ENCODE peak calls at places on chromosome 22, in ten cellular contexts. A is left ventricle myocardium inferior, H is cardiac fibroblast, U is fibroblast of villous mesenchyme, Z is dorsolateral prefrontal cortex, L is cardiac muscle cell, O is K562, E is transverse colon, W is psoas muscle, T is GM06990. R is an unnamed sample.

GRCh38 chr22:47138898-47139789 is 376.7 kb downstream of the TBC1D22A start:
- DNase-seq in W (no peak), H (no peak), L (no peak), Z (no peak), T (no peak), A (no peak), E (no peak), O (no peak), U (no peak), R (peak; percentile 42)

GRCh38 chr22:35212020-35212419 is 45.3 kb upstream of the HMGXB4 start:
- DNase-seq in O (peak; percentile 90), Z (no peak), U (peak; percentile 51), E (no peak), H (peak; percentile 52), W (no peak), L (peak; percentile 70), A (no peak), T (no peak), R (peak; percentile 50)

GRCh38 chr22:50252081-50253045 is 1.3 kb upstream of the HDAC10 start:
- DNase-seq in O (no peak), W (peak; percentile 76), Z (no peak), A (peak; percentile 79), T (peak; percentile 61), E (peak; percentile 84), H (peak; percentile 68), U (peak; percentile 62), L (peak; percentile 71), R (peak; percentile 65)

GRCh38 chr22:27989758-27990450 is 70.8 kb upstream of the PITPNB start:
- DNase-seq in O (no peak), E (no peak), W (no peak), U (no peak), L (no peak), T (no peak), H (no peak), A (no peak), Z (peak; percentile 18), R (no peak)

GRCh38 chr22:46862418-46863324 is 100.2 kb downstream of the TBC1D22A start:
- DNase-seq in H (no peak), O (no peak), T (no peak), U (no peak), Z (no peak), W (no peak), L (no peak), A (no peak), E (no peak), R (no peak)

GRCh38 chr22:42993651-42994275 is 21.2 kb downstream of the PACSIN2 start:
- DNase-seq in L (peak; percentile 74), Z (no peak), H (peak; percentile 64), E (no peak), U (peak; percentile 59), T (no peak), O (no peak), A (no peak), W (no peak), R (peak; percentile 76)

GRCh38 chr22:45212992-45213751 is 27.5 kb downstream of the KIAA0930 start:
- DNase-seq in E (peak; percentile 27), Z (peak; percentile 69), L (peak; percentile 48), H (peak; percentile 68), W (peak; percentile 57), A (peak; percentile 48), T (no peak), U (peak; percentile 80), O (no peak), R (peak; percentile 70)

GRCh38 chr22:41482319-41482935 is 13.5 kb downstream of the ACO2 start:
- DNase-seq in L (no peak), E (no peak), W (no peak), H (peak; percentile 8), A (no peak), U (peak; percentile 85), T (no peak), Z (no peak), O (peak; percentile 27), R (peak; percentile 70)

GRCh38 chr22:50104149-50104548 is 14.3 kb downstream of the MOV10L1 start:
- DNase-seq in E (no peak), O (peak; percentile 59), A (no peak), W (no peak), T (no peak), L (no peak), U (no peak), H (no peak), Z (no peak), R (no peak)

GRCh38 chr22:38967451-38968450 is 10.3 kb downstream of the APOBEC3A start:
- DNase-seq in Z (no peak), O (peak; percentile 37), U (no peak), E (peak; percentile 59), T (no peak), L (no peak), W (peak; percentile 31), H (no peak), A (no peak), R (no peak)

GRCh38 chr22:27518583-27519437 is 282.7 kb downstream of the MN1 start:
- DNase-seq in T (no peak), L (peak; percentile 45), E (no peak), W (no peak), H (no peak), Z (no peak), O (no peak), U (no peak), A (no peak), R (peak; percentile 49)

GRCh38 chr22:25736378-25737011 is 5.5 kb upstream of the MYO18B start:
- DNase-seq in E (no peak), Z (no peak), A (no peak), T (no peak), L (no peak), U (no peak), W (no peak), H (no peak), O (no peak), R (no peak)

GRCh38 chr22:36301384-36301828 is 48.5 kb downstream of the APOL1 start:
- DNase-seq in W (peak; percentile 73), H (peak; percentile 67), A (peak; percentile 67), Z (peak; percentile 72), O (peak; percentile 72), T (peak; percentile 69), U (peak; percentile 72), L (peak; percentile 71), E (peak; percentile 85), R (peak; percentile 67)

GRCh38 chr22:40024201-40025061 is 29.7 kb downstream of the FAM83F start:
- DNase-seq in H (peak; percentile 71), U (peak; percentile 59), T (peak; percentile 37), E (peak; percentile 82), W (peak; percentile 54), L (peak; percentile 72), O (peak; percentile 84), A (peak; percentile 63), Z (peak; percentile 74), R (peak; percentile 59)

GRCh38 chr22:19817561-19818263 is 37.0 kb downstream of the GNB1L start:
- DNase-seq in H (no peak), W (no peak), O (no peak), A (no peak), U (no peak), L (no peak), E (no peak), Z (peak; percentile 28), T (no peak), R (no peak)

DNA sequence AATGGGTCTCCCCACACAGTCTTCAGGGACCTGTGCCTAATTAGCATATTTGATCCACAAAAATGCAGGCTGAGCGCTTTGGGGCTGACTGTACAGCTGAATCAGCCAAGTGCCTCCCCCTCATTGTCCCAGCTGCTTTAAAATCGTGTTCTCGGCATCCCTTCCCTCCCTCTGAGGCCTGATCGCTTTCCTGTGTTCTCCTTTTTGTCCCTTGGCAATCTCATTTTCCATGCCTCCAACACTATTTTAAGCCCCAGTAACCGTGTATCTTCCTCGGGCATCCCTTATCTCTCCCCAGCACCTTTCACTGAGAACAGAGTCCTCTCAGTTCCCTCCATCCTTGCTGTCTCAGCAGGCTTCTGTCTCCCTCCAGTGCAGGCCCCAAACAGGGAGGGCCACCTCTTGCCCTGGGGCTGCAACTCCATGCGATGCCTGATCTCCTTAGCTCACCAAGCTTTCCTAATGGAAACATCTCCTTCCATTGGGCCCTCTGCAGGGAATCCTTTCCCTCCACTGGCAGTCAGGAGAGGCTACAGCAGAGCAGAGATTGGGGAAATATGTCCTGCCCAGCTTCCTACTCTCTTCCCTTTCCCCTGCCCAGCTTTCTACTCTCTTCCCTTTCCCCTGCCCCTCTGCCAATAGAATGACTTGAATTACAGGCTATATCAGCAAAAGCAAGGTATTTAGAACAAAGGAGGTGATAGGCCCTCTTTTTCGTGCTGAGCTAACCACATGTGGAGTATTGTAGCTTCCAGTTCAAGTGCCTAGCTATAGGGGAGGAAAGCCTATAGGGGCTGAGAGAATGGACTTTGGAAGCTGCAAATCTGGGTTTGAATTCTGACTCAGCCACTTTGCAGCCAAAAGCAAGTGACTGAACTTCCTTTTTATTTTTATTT is 13.9 kb downstream of the UQCR10 start:
- DNase-seq in H (peak; percentile 94), U (peak; percentile 41), E (no peak), A (no peak), T (no peak), W (no peak), L (peak; percentile 83), Z (peak; percentile 72), O (peak; percentile 89), R (peak; percentile 81)
- TF ChIP-seq CTCF in H (no peak), U (no peak), E (no peak), A (no peak), T (no peak), W (no peak), L (no peak), Z (no peak), O (no peak), R (no peak)

DNA sequence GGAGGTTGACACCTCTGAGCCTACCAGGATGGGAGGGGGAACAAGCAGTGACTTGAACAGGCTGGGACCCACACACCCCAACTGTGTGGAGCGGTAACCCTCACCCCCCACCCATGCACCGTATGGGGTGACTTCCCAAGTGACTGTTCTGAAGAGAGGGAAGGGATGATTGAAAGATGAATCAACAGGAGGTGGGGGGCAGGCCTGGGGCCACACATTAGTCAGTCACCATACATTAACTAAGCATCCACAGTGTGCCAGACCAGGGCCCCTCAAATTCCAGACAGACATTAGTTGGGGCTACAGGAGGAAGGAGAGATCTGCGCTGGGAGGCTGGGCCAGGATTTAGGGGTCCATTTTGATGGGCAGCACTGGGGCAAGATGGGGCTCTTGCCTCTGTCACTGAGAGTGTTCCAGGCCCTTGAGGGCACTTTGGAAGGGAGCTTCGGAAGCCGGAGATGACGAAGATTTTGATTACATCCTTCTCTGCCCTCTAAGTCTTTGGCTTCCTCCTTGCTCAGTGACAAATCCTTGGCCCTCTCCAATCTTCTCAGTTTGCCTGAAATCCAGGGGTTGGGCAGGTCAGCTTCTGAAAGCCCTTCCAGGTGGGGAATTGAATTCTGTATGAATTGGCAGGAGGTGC is 966 bp downstream of the SMTN start:
- DNase-seq in W (peak; percentile 12), U (peak; percentile 33), E (peak; percentile 13), O (no peak), L (peak; percentile 35), H (peak; percentile 75), T (no peak), Z (no peak), A (no peak), R (peak; percentile 51)
- H3K4me3 ChIP-seq in W (peak overlapping the region; percentile 89), U (peak overlapping the region; percentile 76), E (peak overlapping the region; percentile 69), O (peak overlapping the region; percentile 53), L (peak overlapping the region; percentile 96), H (peak overlapping the region; percentile 82), T (peak overlapping the region; percentile 82), Z (peak overlapping the region; percentile 75), A (peak overlapping the region; percentile 89), R (peak overlapping the region; percentile 85)

GRCh38 chr22:21652547-21653545 is 10.7 kb downstream of the SDF2L1 start:
- DNase-seq in U (no peak), T (no peak), L (no peak), A (no peak), H (no peak), O (peak; percentile 70), W (no peak), E (no peak), Z (no peak), R (no peak)
- TF ChIP-seq CTCF in U (no peak), T (peak; percentile 16), L (no peak), A (no peak), H (no peak), O (peak; percentile 52), W (no peak), E (no peak), Z (no peak), R (no peak)

GRCh38 chr22:37797874-37798500 is 9.7 kb upstream of the GCAT start:
- DNase-seq in A (no peak), E (no peak), L (no peak), W (no peak), T (no peak), O (no peak), Z (no peak), U (no peak), H (no peak), R (no peak)
- H3K4me3 ChIP-seq in A (no peak overlapping the region), E (no peak overlapping the region), L (no peak overlapping the region), W (no peak overlapping the region), T (no peak overlapping the region), O (no peak overlapping the region), Z (no peak overlapping the region), U (no peak overlapping the region), H (no peak overlapping the region), R (no peak overlapping the region)